ENCODE peak calls at places on chromosomes 5 and 9, in five cellular contexts. X, O, Q, G and B are unnamed samples.

GRCh38 chr9:25350011-25350410 is 328.2 kb downstream of the TUSC1 start:
- DNase-seq in O (no peak), X (no peak), G (no peak), Q (no peak), B (peak; percentile 0)

GRCh38 chr9:111423389-111423788 is 60.8 kb downstream of the ECPAS start:
- DNase-seq in G (no peak), O (no peak), Q (no peak), X (no peak), B (no peak)

GRCh38 chr5:172648008-172648359 is 6.9 kb downstream of the NEURL1B start:
- DNase-seq in G (no peak), Q (no peak), O (no peak), X (peak; percentile 52), B (no peak)

GRCh38 chr5:105868038-105868775 is 1802.5 kb downstream of the EFNA5 start:
- DNase-seq in O (peak; percentile 35), X (no peak), G (no peak), Q (no peak), B (peak; percentile 46)

GRCh38 chr5:16759147-16759800 is 142.5 kb upstream of the RETREG1 start:
- DNase-seq in G (peak; percentile 4), Q (no peak), X (no peak), O (no peak), B (no peak)

GRCh38 chr5:69136296-69136695 is 30.7 kb upstream of the CCNB1 start:
- DNase-seq in X (no peak), Q (no peak), O (peak; percentile 70), G (no peak), B (peak; percentile 59)

GRCh38 chr5:139439013-139439903 is at the start of gene DNAJC18:
- DNase-seq in X (peak; percentile 98), Q (peak; percentile 88), G (peak; percentile 94), O (peak; percentile 93), B (peak; percentile 97)

GRCh38 chr5:10933141-10933540 is 172.1 kb upstream of the DAP start:
- DNase-seq in Q (no peak), G (no peak), O (no peak), X (no peak), B (no peak)

GRCh38 chr9:131167146-131167692 is 41.8 kb downstream of the NUP214 start:
- DNase-seq in Q (no peak), G (no peak), O (no peak), X (no peak), B (peak; percentile 17)

GRCh38 chr9:34047864-34048729 is 590 bp downstream of the UBAP2 start:
- DNase-seq in O (peak; percentile 6), G (peak; percentile 54), Q (peak; percentile 77), X (no peak), B (peak; percentile 57)

GRCh38 chr5:121384359-121384758 is 467.3 kb upstream of the FTMT start:
- DNase-seq in G (no peak), O (no peak), Q (no peak), X (no peak), B (no peak)

GRCh38 chr9:928363-929042 is 48.0 kb upstream of the DMRT3 start:
- DNase-seq in X (no peak), O (no peak), Q (no peak), G (no peak), B (no peak)

GRCh38 chr9:89603629-89604462 is 966 bp upstream of the GADD45G start:
- DNase-seq in X (peak; percentile 84), O (peak; percentile 51), G (peak; percentile 38), Q (peak; percentile 94), B (peak; percentile 35)